ENCODE peak calls at places on chromosomes 6 and 20, in eight cellular contexts. One of them, this sample, is unnamed.

GRCh38 chr6:13425971-13426931 is 61.1 kb downstream of the GFOD1 start:
- DNase-seq in heart right ventricle: no peak
- DNase-seq in fibroblast of mammary gland: peak
- DNase-seq in cardiac fibroblast: peak
- DNase-seq in CD8-positive, alpha-beta T cell: no peak
- DNase-seq in hepatocyte: no peak
- DNase-seq in psoas muscle: peak
- DNase-seq in fibroblast of pulmonary artery: peak
- DNase-seq in this sample: no peak

GRCh38 chr6:35297541-35298481 is at the start of gene DEF6:
- DNase-seq in CD8-positive, alpha-beta T cell: peak
- DNase-seq in fibroblast of pulmonary artery: peak
- DNase-seq in psoas muscle: peak
- DNase-seq in fibroblast of mammary gland: peak
- DNase-seq in hepatocyte: peak
- DNase-seq in heart right ventricle: peak
- DNase-seq in cardiac fibroblast: peak
- DNase-seq in this sample: peak

GRCh38 chr6:11207199-11207968 is 25.1 kb downstream of the NEDD9 start:
- DNase-seq in hepatocyte: peak
- DNase-seq in psoas muscle: no peak
- DNase-seq in CD8-positive, alpha-beta T cell: no peak
- DNase-seq in fibroblast of mammary gland: peak
- DNase-seq in cardiac fibroblast: peak
- DNase-seq in heart right ventricle: no peak
- DNase-seq in fibroblast of pulmonary artery: peak
- DNase-seq in this sample: peak

GRCh38 chr20:35939264-35939663 is 15.0 kb downstream of the SCAND1 start:
- DNase-seq in psoas muscle: no peak
- DNase-seq in fibroblast of pulmonary artery: no peak
- DNase-seq in heart right ventricle: no peak
- DNase-seq in CD8-positive, alpha-beta T cell: no peak
- DNase-seq in fibroblast of mammary gland: no peak
- DNase-seq in cardiac fibroblast: no peak
- DNase-seq in hepatocyte: no peak
- DNase-seq in this sample: no peak

GRCh38 chr6:6556738-6557503 is 31.6 kb upstream of the LY86 start:
- DNase-seq in psoas muscle: no peak
- DNase-seq in hepatocyte: peak
- DNase-seq in cardiac fibroblast: peak
- DNase-seq in fibroblast of mammary gland: peak
- DNase-seq in fibroblast of pulmonary artery: peak
- DNase-seq in CD8-positive, alpha-beta T cell: peak
- DNase-seq in heart right ventricle: peak
- DNase-seq in this sample: no peak

GRCh38 chr6:10235339-10235738 is 179.5 kb downstream of the TFAP2A start:
- DNase-seq in heart right ventricle: no peak
- DNase-seq in fibroblast of mammary gland: no peak
- DNase-seq in hepatocyte: no peak
- DNase-seq in fibroblast of pulmonary artery: no peak
- DNase-seq in CD8-positive, alpha-beta T cell: no peak
- DNase-seq in psoas muscle: no peak
- DNase-seq in cardiac fibroblast: no peak
- DNase-seq in this sample: no peak

GRCh38 chr20:15547109-15547508 is 1026.1 kb downstream of the KIF16B start:
- DNase-seq in CD8-positive, alpha-beta T cell: no peak
- DNase-seq in fibroblast of pulmonary artery: no peak
- DNase-seq in psoas muscle: no peak
- DNase-seq in fibroblast of mammary gland: no peak
- DNase-seq in hepatocyte: no peak
- DNase-seq in heart right ventricle: no peak
- DNase-seq in cardiac fibroblast: no peak
- DNase-seq in this sample: no peak

GRCh38 chr20:52201395-52201794 is 9.8 kb upstream of the ZFP64 start:
- DNase-seq in heart right ventricle: no peak
- DNase-seq in hepatocyte: no peak
- DNase-seq in psoas muscle: no peak
- DNase-seq in cardiac fibroblast: no peak
- DNase-seq in fibroblast of pulmonary artery: no peak
- DNase-seq in CD8-positive, alpha-beta T cell: no peak
- DNase-seq in fibroblast of mammary gland: no peak
- DNase-seq in this sample: no peak

GRCh38 chr6:112502348-112503130 is 155.4 kb downstream of the RFPL4B start:
- DNase-seq in hepatocyte: peak
- DNase-seq in CD8-positive, alpha-beta T cell: no peak
- DNase-seq in fibroblast of pulmonary artery: peak
- DNase-seq in psoas muscle: no peak
- DNase-seq in fibroblast of mammary gland: peak
- DNase-seq in cardiac fibroblast: peak
- DNase-seq in heart right ventricle: no peak
- DNase-seq in this sample: no peak

GRCh38 chr6:151229401-151230276 is 10.1 kb upstream of the AKAP12 start:
- DNase-seq in CD8-positive, alpha-beta T cell: no peak
- DNase-seq in fibroblast of pulmonary artery: no peak
- DNase-seq in hepatocyte: no peak
- DNase-seq in psoas muscle: no peak
- DNase-seq in heart right ventricle: no peak
- DNase-seq in cardiac fibroblast: no peak
- DNase-seq in fibroblast of mammary gland: no peak
- DNase-seq in this sample: no peak

GRCh38 chr6:1558388-1558787 is 51.3 kb upstream of the FOXC1 start:
- DNase-seq in heart right ventricle: no peak
- DNase-seq in cardiac fibroblast: no peak
- DNase-seq in fibroblast of mammary gland: peak
- DNase-seq in psoas muscle: no peak
- DNase-seq in fibroblast of pulmonary artery: no peak
- DNase-seq in CD8-positive, alpha-beta T cell: no peak
- DNase-seq in hepatocyte: no peak
- DNase-seq in this sample: no peak

GRCh38 chr6:154974485-154975149 is 20.5 kb upstream of the TIAM2 start:
- DNase-seq in fibroblast of pulmonary artery: no peak
- DNase-seq in psoas muscle: no peak
- DNase-seq in CD8-positive, alpha-beta T cell: no peak
- DNase-seq in heart right ventricle: no peak
- DNase-seq in fibroblast of mammary gland: no peak
- DNase-seq in hepatocyte: no peak
- DNase-seq in cardiac fibroblast: no peak
- DNase-seq in this sample: no peak

GRCh38 chr6:91575032-91575431 is 988.2 kb upstream of the MAP3K7 start:
- DNase-seq in fibroblast of mammary gland: no peak
- DNase-seq in heart right ventricle: no peak
- DNase-seq in fibroblast of pulmonary artery: no peak
- DNase-seq in CD8-positive, alpha-beta T cell: no peak
- DNase-seq in cardiac fibroblast: no peak
- DNase-seq in hepatocyte: peak
- DNase-seq in psoas muscle: no peak
- DNase-seq in this sample: no peak

GRCh38 chr6:214428-214827 is 77.9 kb upstream of the DUSP22 start:
- DNase-seq in fibroblast of mammary gland: no peak
- DNase-seq in psoas muscle: no peak
- DNase-seq in CD8-positive, alpha-beta T cell: no peak
- DNase-seq in fibroblast of pulmonary artery: no peak
- DNase-seq in cardiac fibroblast: no peak
- DNase-seq in hepatocyte: no peak
- DNase-seq in heart right ventricle: no peak
- DNase-seq in this sample: no peak

DNA sequence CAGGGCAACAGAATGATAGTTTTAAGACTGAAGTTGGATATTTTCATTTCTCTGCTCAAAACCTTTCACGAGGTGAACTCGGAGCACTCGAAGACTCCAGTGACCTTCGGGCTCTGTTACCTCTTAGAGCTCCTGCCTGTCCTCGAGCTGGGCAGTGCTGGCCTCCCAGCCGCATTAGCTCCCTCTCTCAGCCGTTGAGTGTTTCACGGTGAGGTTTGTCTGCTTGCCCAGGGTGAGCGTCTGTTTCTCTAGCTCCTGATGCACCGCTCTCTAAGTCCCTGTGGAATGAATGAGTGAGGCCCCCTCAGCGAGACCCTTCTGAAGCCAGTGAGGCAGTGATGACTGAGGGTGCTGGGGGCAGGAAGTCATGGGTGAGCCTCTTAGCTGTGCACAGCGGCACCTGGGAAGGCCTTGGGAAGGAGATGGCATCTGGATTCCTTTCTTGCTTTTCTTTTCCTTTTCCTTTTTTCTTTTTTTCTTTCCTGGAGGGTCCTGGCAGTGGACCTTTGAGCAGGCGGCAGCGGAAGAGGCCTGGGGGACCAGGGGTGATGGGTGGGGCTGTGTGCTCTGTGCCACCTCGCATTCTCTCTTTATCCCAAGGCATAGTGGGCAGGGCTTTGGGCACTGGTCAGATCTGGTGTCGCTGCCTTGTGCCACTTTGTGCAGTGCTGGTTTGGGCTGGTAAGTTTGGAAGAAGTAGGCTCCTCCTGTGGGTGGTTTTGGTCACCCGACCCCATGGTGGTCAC is 2.2 kb downstream of the PSMG4 start:
- DNase-seq in cardiac fibroblast: no peak
- DNase-seq in fibroblast of pulmonary artery: no peak
- DNase-seq in heart right ventricle: no peak
- DNase-seq in fibroblast of mammary gland: no peak
- DNase-seq in CD8-positive, alpha-beta T cell: no peak
- DNase-seq in psoas muscle: no peak
- DNase-seq in hepatocyte: no peak
- DNase-seq in this sample: no peak
- H3K4me3 ChIP-seq in cardiac fibroblast: no peak
- H3K4me3 ChIP-seq in fibroblast of pulmonary artery: no peak
- H3K4me3 ChIP-seq in heart right ventricle: no peak
- H3K4me3 ChIP-seq in fibroblast of mammary gland: peak
- H3K4me3 ChIP-seq in CD8-positive, alpha-beta T cell: no peak
- H3K4me3 ChIP-seq in psoas muscle: peak
- H3K4me3 ChIP-seq in hepatocyte: no peak
- H3K4me3 ChIP-seq in this sample: peak

GRCh38 chr20:59518881-59519706 is 85.2 kb upstream of the PHACTR3 start:
- DNase-seq in cardiac fibroblast: peak
- DNase-seq in CD8-positive, alpha-beta T cell: peak
- DNase-seq in heart right ventricle: no peak
- DNase-seq in hepatocyte: peak
- DNase-seq in fibroblast of mammary gland: peak
- DNase-seq in fibroblast of pulmonary artery: peak
- DNase-seq in psoas muscle: no peak
- DNase-seq in this sample: no peak

GRCh38 chr20:59515906-59516209 is 88.5 kb upstream of the PHACTR3 start:
- DNase-seq in fibroblast of mammary gland: no peak
- DNase-seq in psoas muscle: no peak
- DNase-seq in hepatocyte: no peak
- DNase-seq in heart right ventricle: no peak
- DNase-seq in cardiac fibroblast: no peak
- DNase-seq in fibroblast of pulmonary artery: no peak
- DNase-seq in CD8-positive, alpha-beta T cell: no peak
- DNase-seq in this sample: no peak

GRCh38 chr20:59520814-59521213 is 83.5 kb upstream of the PHACTR3 start:
- DNase-seq in cardiac fibroblast: no peak
- DNase-seq in fibroblast of mammary gland: no peak
- DNase-seq in psoas muscle: no peak
- DNase-seq in fibroblast of pulmonary artery: no peak
- DNase-seq in hepatocyte: no peak
- DNase-seq in heart right ventricle: no peak
- DNase-seq in CD8-positive, alpha-beta T cell: no peak
- DNase-seq in this sample: no peak

GRCh38 chr20:59515013-59515905 is 89.1 kb upstream of the PHACTR3 start:
- DNase-seq in fibroblast of pulmonary artery: peak
- DNase-seq in hepatocyte: peak
- DNase-seq in fibroblast of mammary gland: peak
- DNase-seq in heart right ventricle: peak
- DNase-seq in cardiac fibroblast: peak
- DNase-seq in CD8-positive, alpha-beta T cell: no peak
- DNase-seq in psoas muscle: peak
- DNase-seq in this sample: no peak

GRCh38 chr20:59519707-59520014 is 84.7 kb upstream of the PHACTR3 start:
- DNase-seq in cardiac fibroblast: no peak
- DNase-seq in fibroblast of mammary gland: no peak
- DNase-seq in CD8-positive, alpha-beta T cell: no peak
- DNase-seq in hepatocyte: no peak
- DNase-seq in psoas muscle: no peak
- DNase-seq in heart right ventricle: no peak
- DNase-seq in fibroblast of pulmonary artery: no peak
- DNase-seq in this sample: no peak
- TF ChIP-seq CTCF in cardiac fibroblast: no peak
- TF ChIP-seq CTCF in fibroblast of mammary gland: no peak
- TF ChIP-seq CTCF in CD8-positive, alpha-beta T cell: no peak
- TF ChIP-seq CTCF in hepatocyte: no peak
- TF ChIP-seq CTCF in psoas muscle: no peak
- TF ChIP-seq CTCF in heart right ventricle: no peak
- TF ChIP-seq CTCF in fibroblast of pulmonary artery: no peak
- TF ChIP-seq CTCF in this sample: no peak

GRCh38 chr20:23092861-23093543 is 6.9 kb upstream of the CD93 start:
- DNase-seq in psoas muscle: no peak
- DNase-seq in fibroblast of pulmonary artery: no peak
- DNase-seq in heart right ventricle: no peak
- DNase-seq in hepatocyte: no peak
- DNase-seq in CD8-positive, alpha-beta T cell: no peak
- DNase-seq in cardiac fibroblast: no peak
- DNase-seq in fibroblast of mammary gland: no peak
- DNase-seq in this sample: no peak
- H3K4me3 ChIP-seq in psoas muscle: no peak
- H3K4me3 ChIP-seq in fibroblast of pulmonary artery: no peak
- H3K4me3 ChIP-seq in heart right ventricle: no peak
- H3K4me3 ChIP-seq in hepatocyte: no peak
- H3K4me3 ChIP-seq in CD8-positive, alpha-beta T cell: no peak
- H3K4me3 ChIP-seq in cardiac fibroblast: no peak
- H3K4me3 ChIP-seq in fibroblast of mammary gland: no peak
- H3K4me3 ChIP-seq in this sample: no peak

GRCh38 chr6:159168536-159169192 is 536 bp upstream of the FNDC1 start:
- DNase-seq in CD8-positive, alpha-beta T cell: no peak
- DNase-seq in fibroblast of mammary gland: peak
- DNase-seq in cardiac fibroblast: peak
- DNase-seq in hepatocyte: peak
- DNase-seq in fibroblast of pulmonary artery: peak
- DNase-seq in heart right ventricle: peak
- DNase-seq in psoas muscle: peak
- DNase-seq in this sample: no peak
- TF ChIP-seq CTCF in CD8-positive, alpha-beta T cell: no peak
- TF ChIP-seq CTCF in fibroblast of mammary gland: peak
- TF ChIP-seq CTCF in cardiac fibroblast: peak
- TF ChIP-seq CTCF in hepatocyte: peak
- TF ChIP-seq CTCF in fibroblast of pulmonary artery: peak
- TF ChIP-seq CTCF in heart right ventricle: peak
- TF ChIP-seq CTCF in psoas muscle: peak
- TF ChIP-seq CTCF in this sample: peak

This sample was measured in retinal pigment epithelial cell.